ENCODE peak calls at places on chromosomes 1 and 21, in nine cellular contexts. S is hepatocyte; L is PC-3; U is CD8-positive, alpha-beta T cell; N is OCI-LY7; G is mucosa of descending colon; D is upper lobe of left lung; R is trophoblast cell; B is GM23248. C is an unnamed sample.
A peak's percentile ranks its signal among the peaks of the same experiment; 100 is the strongest.

GRCh38 chr1:2801046-2801445 is 447 bp downstream of the TTC34 start:
- DNase-seq in S (no peak), L (no peak), U (no peak), N (no peak), G (peak; percentile 15), D (peak; percentile 50), R (no peak), B (no peak), C (no peak)

GRCh38 chr1:161082996-161083742 is 6.2 kb downstream of the NECTIN4 start:
- DNase-seq in S (peak; percentile 94), L (peak; percentile 99), U (no peak), N (no peak), G (peak; percentile 87), D (peak; percentile 88), R (peak; percentile 99), B (peak; percentile 98), C (peak; percentile 91)

GRCh38 chr1:3060601-3061551 is 8.1 kb upstream of the PRDM16 start:
- DNase-seq in S (peak; percentile 57), L (peak; percentile 52), U (no peak), N (no peak), G (no peak), D (peak; percentile 33), R (no peak), B (peak; percentile 54), C (no peak)

GRCh38 chr21:37268186-37268503 is 1.0 kb upstream of the VPS26C start:
- DNase-seq in S (no peak), L (no peak), U (no peak), N (no peak), G (no peak), D (no peak), R (no peak), B (no peak), C (no peak)

GRCh38 chr1:114108741-114109255 is 44.9 kb downstream of the SYT6 start:
- DNase-seq in S (peak; percentile 63), L (no peak), U (no peak), N (no peak), G (no peak), D (no peak), R (no peak), B (no peak), C (no peak)

GRCh38 chr1:149945206-149945605 is 8.5 kb upstream of the MTMR11 start:
- DNase-seq in S (no peak), L (no peak), U (no peak), N (no peak), G (no peak), D (no peak), R (no peak), B (no peak), C (no peak)

GRCh38 chr1:246199086-246199485 is 308.0 kb downstream of the SMYD3 start:
- DNase-seq in S (peak; percentile 15), L (no peak), U (no peak), N (no peak), G (no peak), D (no peak), R (no peak), B (peak; percentile 39), C (no peak)

GRCh38 chr1:205041998-205042910 is 758 bp upstream of the CNTN2 start:
- DNase-seq in S (no peak), L (no peak), U (no peak), N (no peak), G (no peak), D (no peak), R (no peak), B (no peak), C (no peak)

GRCh38 chr1:93625582-93626327 is 55.9 kb downstream of the BCAR3 start:
- DNase-seq in S (no peak), L (peak; percentile 60), U (no peak), N (no peak), G (no peak), D (no peak), R (peak; percentile 78), B (peak; percentile 89), C (no peak)

GRCh38 chr1:154975409-154976205 is 1.1 kb downstream of the CKS1B start:
- DNase-seq in S (peak; percentile 65), L (no peak), U (peak; percentile 54), N (peak; percentile 50), G (peak; percentile 79), D (peak; percentile 89), R (peak; percentile 15), B (peak; percentile 78), C (peak; percentile 48)

GRCh38 chr1:228408869-228409805 is 2.5 kb upstream of the TRIM11 start:
- DNase-seq in S (no peak), L (no peak), U (no peak), N (no peak), G (no peak), D (peak; percentile 35), R (no peak), B (no peak), C (no peak)

GRCh38 chr1:72285074-72285425 is 2.7 kb upstream of the NEGR1 start:
- DNase-seq in S (peak; percentile 6), L (no peak), U (no peak), N (no peak), G (no peak), D (no peak), R (peak; percentile 81), B (peak; percentile 86), C (no peak)

GRCh38 chr21:35578350-35578782 is 482.0 kb downstream of the SETD4 start:
- DNase-seq in S (no peak), L (no peak), U (no peak), N (no peak), G (no peak), D (no peak), R (no peak), B (peak; percentile 95), C (no peak)

GRCh38 chr21:42568834-42569731 is 55.4 kb downstream of the SLC37A1 start:
- DNase-seq in S (no peak), L (no peak), U (no peak), N (no peak), G (peak; percentile 32), D (peak; percentile 40), R (no peak), B (no peak), C (no peak)

GRCh38 chr21:41924355-41924754 is 29.5 kb downstream of the C2CD2 start:
- DNase-seq in S (no peak), L (no peak), U (no peak), N (no peak), G (no peak), D (no peak), R (no peak), B (no peak), C (no peak)

GRCh38 chr1:245931450-245931849 is 575.6 kb downstream of the SMYD3 start:
- DNase-seq in S (no peak), L (no peak), U (no peak), N (no peak), G (no peak), D (no peak), R (no peak), B (no peak), C (no peak)

DNA sequence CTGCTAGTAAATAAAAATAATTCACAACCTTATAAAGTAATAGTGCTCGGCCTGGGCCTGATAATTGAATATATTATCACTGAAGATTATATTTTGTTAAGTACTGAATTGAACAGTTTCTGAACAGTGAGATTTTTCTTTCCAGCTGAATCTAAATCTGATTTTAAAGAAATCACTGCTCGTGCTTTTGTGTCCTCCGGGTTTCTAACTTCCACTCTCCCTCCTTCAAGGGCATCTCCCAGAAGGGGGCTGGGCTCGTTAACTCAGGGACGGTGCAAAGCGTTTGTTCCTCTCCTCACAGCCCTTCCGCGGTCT is 823 bp upstream of the KIF1B start:
- DNase-seq in S (no peak), L (no peak), U (no peak), N (no peak), G (no peak), D (no peak), R (no peak), B (no peak), C (no peak)
- H3K4me1 ChIP-seq in S (peaks cover 20% of the 10 kb centered on the region), L (peaks cover 18% of the 10 kb centered on the region), U (peaks cover 5% of the 10 kb centered on the region), N (peaks cover 11% of the 10 kb centered on the region), G (peaks cover 10% of the 10 kb centered on the region), D (peaks cover 43% of the 10 kb centered on the region), R (peaks cover 3% of the 10 kb centered on the region), B (peaks cover 20% of the 10 kb centered on the region), C (peaks cover 3% of the 10 kb centered on the region)

DNA sequence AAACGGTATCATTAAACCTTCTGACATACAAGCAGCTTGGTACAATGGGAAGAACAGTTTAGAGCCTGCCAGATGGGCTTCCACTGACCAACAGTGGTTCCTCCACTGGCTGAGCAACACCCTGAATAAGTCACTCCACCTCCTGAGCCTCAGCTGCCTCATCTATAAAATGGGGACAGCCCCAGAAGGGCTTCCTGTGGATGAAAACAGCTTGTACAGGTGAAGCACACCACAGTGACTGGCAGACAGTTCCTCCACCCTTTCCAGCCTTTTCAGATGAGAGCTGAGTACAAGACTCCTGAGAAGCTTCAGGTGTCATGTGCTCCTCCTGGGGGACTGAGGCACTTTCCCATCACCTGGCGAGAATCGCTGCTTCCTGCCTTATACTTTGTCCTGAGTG is 2.1 kb downstream of the CAPZB start:
- DNase-seq in S (no peak), L (no peak), U (no peak), N (no peak), G (no peak), D (no peak), R (no peak), B (no peak), C (no peak)
- H3K4me1 ChIP-seq in S (peaks cover 50% of the 10 kb centered on the region), L (peaks cover 35% of the 10 kb centered on the region), U (peaks cover 75% of the 10 kb centered on the region), N (peaks cover 43% of the 10 kb centered on the region), G (peaks cover 63% of the 10 kb centered on the region), D (peaks cover 87% of the 10 kb centered on the region), R (peaks cover 11% of the 10 kb centered on the region), B (peaks cover 64% of the 10 kb centered on the region), C (peaks cover 50% of the 10 kb centered on the region)

GRCh38 chr21:44954281-44954771 is 14.5 kb downstream of the SLX9 start:
- DNase-seq in S (no peak), L (no peak), U (no peak), N (no peak), G (no peak), D (peak; percentile 51), R (no peak), B (no peak), C (no peak)
- H3K4me1 ChIP-seq in S (peaks cover 4% of the 10 kb centered on the region), L (no peaks in the 10 kb centered on the region), U (peaks cover 8% of the 10 kb centered on the region), N (no peaks in the 10 kb centered on the region), G (peaks cover 4% of the 10 kb centered on the region), D (peaks cover 25% of the 10 kb centered on the region), R (peaks cover 26% of the 10 kb centered on the region), B (peaks cover 11% of the 10 kb centered on the region), C (no peaks in the 10 kb centered on the region)

DNA sequence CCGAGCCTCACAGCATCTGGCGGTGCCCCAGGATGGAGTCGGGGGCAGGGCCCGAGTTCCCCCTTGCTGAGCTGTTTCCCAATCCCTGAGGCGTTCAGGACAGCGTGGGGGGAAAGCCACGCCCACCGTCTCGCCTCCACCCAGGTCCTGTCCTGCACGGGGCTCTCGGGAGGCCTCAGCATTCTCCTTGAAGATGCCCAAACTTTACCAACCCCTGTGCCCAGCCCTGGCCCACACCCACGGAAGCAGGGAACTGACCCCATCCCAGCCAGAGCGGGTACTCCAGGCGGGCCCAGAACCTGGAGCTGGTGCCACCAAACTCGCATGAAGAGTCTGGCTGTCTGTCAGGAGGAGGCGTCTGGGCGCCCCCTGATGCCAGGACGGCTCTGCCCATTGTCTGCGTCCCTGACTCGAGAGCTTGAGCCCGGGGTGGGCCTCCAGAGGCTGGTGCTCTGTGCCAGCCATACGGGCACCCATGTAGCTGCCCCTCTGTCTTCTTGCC is 35.3 kb upstream of the POFUT2 start:
- DNase-seq in S (no peak), L (no peak), U (no peak), N (no peak), G (no peak), D (peak; percentile 86), R (no peak), B (peak; percentile 72), C (no peak)
- H3K4me1 ChIP-seq in S (peaks cover 21% of the 10 kb centered on the region), L (peaks cover 11% of the 10 kb centered on the region), U (peaks cover 41% of the 10 kb centered on the region), N (no peaks in the 10 kb centered on the region), G (no peaks in the 10 kb centered on the region), D (peaks cover 64% of the 10 kb centered on the region), R (peaks cover 29% of the 10 kb centered on the region), B (peaks cover 19% of the 10 kb centered on the region), C (no peaks in the 10 kb centered on the region)